ENCODE peak calls at places on chromosomes 16 and 17, in six cellular contexts. N, S, L, C, K and Z are unnamed samples.

GRCh38 chr16:27431773-27432599 is 30.0 kb downstream of the IL21R start:
- DNase-seq in N (no peak), S (peak), L (no peak), C (no peak), K (peak), Z (no peak)

GRCh38 chr16:68070811-68071546 is 14.2 kb upstream of the NFATC3 start:
- DNase-seq in N (peak), S (no peak), L (no peak), C (no peak), K (no peak), Z (no peak)

GRCh38 chr17:1562178-1562643 is 381 bp downstream of the PITPNA start:
- DNase-seq in N (no peak), S (no peak), L (peak), C (peak), K (peak), Z (no peak)

GRCh38 chr16:87978127-87978526 is 26.9 kb downstream of the BANP start:
- DNase-seq in N (no peak), S (no peak), L (no peak), C (no peak), K (no peak), Z (no peak)

GRCh38 chr16:81526935-81527334 is 82.3 kb downstream of the CMIP start:
- DNase-seq in N (no peak), S (no peak), L (no peak), C (no peak), K (no peak), Z (no peak)

GRCh38 chr17:79192503-79193500 is 118.2 kb downstream of the ENGASE start:
- DNase-seq in N (peak), S (peak), L (peak), C (peak), K (peak), Z (peak)

GRCh38 chr16:11497329-11497805 is 89.4 kb downstream of the LITAF start:
- DNase-seq in N (no peak), S (peak), L (no peak), C (peak), K (no peak), Z (peak)

GRCh38 chr17:15171433-15172047 is 93.6 kb downstream of the PMP22 start:
- DNase-seq in N (peak), S (peak), L (peak), C (peak), K (peak), Z (peak)

GRCh38 chr16:9013508-9013864 is 49.8 kb upstream of the USP7 start:
- DNase-seq in N (no peak), S (no peak), L (no peak), C (no peak), K (no peak), Z (no peak)

GRCh38 chr17:72463287-72464102 is 342.7 kb downstream of the SOX9 start:
- DNase-seq in N (no peak), S (no peak), L (no peak), C (no peak), K (no peak), Z (no peak)

GRCh38 chr17:65092262-65092661 is 35.7 kb upstream of the GNA13 start:
- DNase-seq in N (no peak), S (no peak), L (no peak), C (no peak), K (no peak), Z (no peak)

GRCh38 chr16:70703041-70703834 is 17.4 kb upstream of the MTSS2 start:
- DNase-seq in N (no peak), S (peak), L (no peak), C (peak), K (no peak), Z (peak)

GRCh38 chr16:8622315-8622656 is 788 bp downstream of the METTL22 start:
- DNase-seq in N (no peak), S (no peak), L (peak), C (no peak), K (no peak), Z (no peak)

GRCh38 chr17:76994237-76994637 is 126.0 kb downstream of the MGAT5B start:
- DNase-seq in N (no peak), S (peak), L (no peak), C (peak), K (no peak), Z (peak)

GRCh38 chr16:1102921-1103648 is 7.0 kb upstream of the C1QTNF8 start:
- DNase-seq in N (no peak), S (no peak), L (peak), C (peak), K (peak), Z (peak)

GRCh38 chr17:39239640-39240314 is 14.0 kb upstream of the STAC2 start:
- DNase-seq in N (peak), S (no peak), L (peak), C (peak), K (peak), Z (peak)

GRCh38 chr17:72192409-72193192 is 71.8 kb downstream of the SOX9 start:
- DNase-seq in N (no peak), S (peak), L (no peak), C (peak), K (no peak), Z (no peak)

GRCh38 chr16:87464691-87465300 is 28.0 kb downstream of the ZCCHC14 start:
- DNase-seq in N (peak), S (peak), L (no peak), C (peak), K (no peak), Z (no peak)

GRCh38 chr17:58328195-58329034 is at the start of gene TSPOAP1:
- DNase-seq in N (peak), S (no peak), L (no peak), C (no peak), K (no peak), Z (peak)

GRCh38 chr16:78147846-78148535 is 48.5 kb downstream of the WWOX start:
- DNase-seq in N (no peak), S (no peak), L (no peak), C (no peak), K (no peak), Z (no peak)

GRCh38 chr16:11896776-11897175 is 19.0 kb downstream of the GSPT1 start:
- DNase-seq in N (no peak), S (peak), L (no peak), C (peak), K (no peak), Z (no peak)

GRCh38 chr17:20966869-20967268 is 75.9 kb downstream of the USP22 start:
- DNase-seq in N (no peak), S (no peak), L (no peak), C (no peak), K (no peak), Z (no peak)

GRCh38 chr17:55284944-55285339 is 20.2 kb downstream of the HLF start:
- DNase-seq in N (no peak), S (no peak), L (no peak), C (no peak), K (no peak), Z (no peak)

GRCh38 chr16:74449470-74449869 is 28.2 kb upstream of the CLEC18B start:
- DNase-seq in N (no peak), S (peak), L (no peak), C (peak), K (no peak), Z (no peak)

GRCh38 chr16:73304008-73304814 is 256.3 kb upstream of the ZFHX3 start:
- DNase-seq in N (no peak), S (no peak), L (no peak), C (no peak), K (no peak), Z (peak)

GRCh38 chr16:49012961-49013726 is 268.5 kb downstream of the CBLN1 start:
- DNase-seq in N (no peak), S (no peak), L (no peak), C (peak), K (no peak), Z (peak)

GRCh38 chr17:40956401-40957254 is 10.1 kb downstream of the KRT39 start:
- DNase-seq in N (no peak), S (peak), L (peak), C (no peak), K (no peak), Z (no peak)

GRCh38 chr16:57769541-57770145 is 32.6 kb downstream of the KIFC3 start:
- DNase-seq in N (no peak), S (no peak), L (no peak), C (no peak), K (no peak), Z (no peak)

GRCh38 chr16:14306485-14307058 is 235.5 kb downstream of the MRTFB start:
- DNase-seq in N (no peak), S (no peak), L (no peak), C (no peak), K (no peak), Z (no peak)

GRCh38 chr16:50861926-50862325 is 120.0 kb downstream of the CYLD start:
- DNase-seq in N (no peak), S (peak), L (no peak), C (no peak), K (no peak), Z (no peak)

GRCh38 chr17:42337442-42337841 is 49.1 kb downstream of the STAT5A start:
- DNase-seq in N (peak), S (no peak), L (no peak), C (no peak), K (no peak), Z (no peak)

GRCh38 chr17:74919440-74920305 is 3.4 kb downstream of the USH1G start:
- DNase-seq in N (no peak), S (no peak), L (peak), C (no peak), K (no peak), Z (peak)

GRCh38 chr16:66441586-66442375 is 14.7 kb downstream of the BEAN1 start:
- DNase-seq in N (no peak), S (no peak), L (no peak), C (no peak), K (no peak), Z (no peak)

GRCh38 chr16:48481772-48482171 is 96.6 kb upstream of the SIAH1 start:
- DNase-seq in N (no peak), S (no peak), L (no peak), C (no peak), K (no peak), Z (no peak)

GRCh38 chr16:89435051-89435450 is 55.3 kb downstream of the ANKRD11 start:
- DNase-seq in N (no peak), S (no peak), L (no peak), C (no peak), K (no peak), Z (no peak)

GRCh38 chr16:57866529-57866918 is 64.2 kb upstream of the KIFC3 start:
- DNase-seq in N (no peak), S (no peak), L (no peak), C (no peak), K (no peak), Z (no peak)

GRCh38 chr17:8941980-8942617 is 23.4 kb downstream of the PIK3R5 start:
- DNase-seq in N (peak), S (no peak), L (no peak), C (no peak), K (no peak), Z (no peak)

GRCh38 chr17:40025991-40026815 is 11.0 kb downstream of the CSF3 start:
- DNase-seq in N (peak), S (peak), L (no peak), C (peak), K (no peak), Z (no peak)

GRCh38 chr17:4900231-4901107 is 1.1 kb downstream of the C17orf107 start:
- DNase-seq in N (no peak), S (no peak), L (no peak), C (no peak), K (no peak), Z (peak)

GRCh38 chr17:65104973-65105372 is 32.2 kb upstream of the RGS9 start:
- DNase-seq in N (no peak), S (no peak), L (no peak), C (no peak), K (no peak), Z (no peak)